ENCODE peak calls at places on chromosomes 12 and 14, in five cellular contexts. One of them, this sample, is unnamed.

GRCh38 chr14:81435578-81436295 is 35.6 kb upstream of the STON2 start:
- DNase-seq in H9: peak
- DNase-seq in H1: no peak
- DNase-seq in trophoblast cell: peak
- DNase-seq in neuronal stem cell: peak
- DNase-seq in this sample: peak

GRCh38 chr12:110508071-110508586 is 6.0 kb downstream of the RAD9B start:
- DNase-seq in H9: no peak
- DNase-seq in neuronal stem cell: no peak
- DNase-seq in trophoblast cell: peak
- DNase-seq in H1: no peak
- DNase-seq in this sample: no peak

GRCh38 chr14:69632154-69632553 is 20.8 kb downstream of the SUSD6 start:
- DNase-seq in neuronal stem cell: no peak
- DNase-seq in trophoblast cell: no peak
- DNase-seq in H9: no peak
- DNase-seq in H1: no peak
- DNase-seq in this sample: no peak

GRCh38 chr12:54522213-54522612 is 24.7 kb downstream of the NCKAP1L start:
- DNase-seq in neuronal stem cell: no peak
- DNase-seq in H1: no peak
- DNase-seq in trophoblast cell: peak
- DNase-seq in H9: no peak
- DNase-seq in this sample: no peak

GRCh38 chr12:44812062-44812461 is 64.1 kb downstream of the NELL2 start:
- DNase-seq in H1: no peak
- DNase-seq in neuronal stem cell: no peak
- DNase-seq in H9: no peak
- DNase-seq in trophoblast cell: peak
- DNase-seq in this sample: no peak

GRCh38 chr12:6807170-6807569 is 14.5 kb upstream of the GPR162 start:
- DNase-seq in H1: no peak
- DNase-seq in trophoblast cell: no peak
- DNase-seq in H9: no peak
- DNase-seq in neuronal stem cell: no peak
- DNase-seq in this sample: no peak

GRCh38 chr14:36315159-36315853 is 5.1 kb downstream of the MBIP start:
- DNase-seq in H9: no peak
- DNase-seq in neuronal stem cell: no peak
- DNase-seq in H1: no peak
- DNase-seq in trophoblast cell: no peak
- DNase-seq in this sample: no peak

GRCh38 chr14:99968156-99968920 is 96.9 kb upstream of the EVL start:
- DNase-seq in neuronal stem cell: no peak
- DNase-seq in H9: no peak
- DNase-seq in H1: no peak
- DNase-seq in trophoblast cell: no peak
- DNase-seq in this sample: peak

GRCh38 chr14:51006781-51007211 is 62.5 kb upstream of the PYGL start:
- DNase-seq in trophoblast cell: peak
- DNase-seq in H9: no peak
- DNase-seq in neuronal stem cell: peak
- DNase-seq in H1: no peak
- DNase-seq in this sample: peak

GRCh38 chr12:19409376-19409775 is 29.9 kb upstream of the AEBP2 start:
- DNase-seq in trophoblast cell: no peak
- DNase-seq in H9: no peak
- DNase-seq in neuronal stem cell: no peak
- DNase-seq in H1: no peak
- DNase-seq in this sample: no peak

GRCh38 chr14:98725196-98725595 is 546.8 kb downstream of the BCL11B start:
- DNase-seq in H9: no peak
- DNase-seq in neuronal stem cell: no peak
- DNase-seq in H1: no peak
- DNase-seq in trophoblast cell: no peak
- DNase-seq in this sample: no peak

GRCh38 chr14:58395815-58396626 is at the start of gene TOMM20L:
- DNase-seq in H1: peak
- DNase-seq in trophoblast cell: peak
- DNase-seq in neuronal stem cell: peak
- DNase-seq in H9: peak
- DNase-seq in this sample: peak

GRCh38 chr12:21704847-21705246 is 47.2 kb upstream of the LDHB start:
- DNase-seq in H9: no peak
- DNase-seq in neuronal stem cell: no peak
- DNase-seq in trophoblast cell: no peak
- DNase-seq in H1: no peak
- DNase-seq in this sample: no peak

GRCh38 chr14:37585971-37586759 is 8.9 kb downstream of the FOXA1 start:
- DNase-seq in neuronal stem cell: no peak
- DNase-seq in H9: no peak
- DNase-seq in H1: no peak
- DNase-seq in trophoblast cell: no peak
- DNase-seq in this sample: peak

GRCh38 chr12:80513211-80513610 is 69.2 kb downstream of the PTPRQ start:
- DNase-seq in neuronal stem cell: no peak
- DNase-seq in H1: no peak
- DNase-seq in trophoblast cell: peak
- DNase-seq in H9: peak
- DNase-seq in this sample: no peak
- H2BK12ac ChIP-seq in neuronal stem cell: no peak
- H2BK12ac ChIP-seq in H1: no peak
- H2BK12ac ChIP-seq in trophoblast cell: no peak
- H2BK12ac ChIP-seq in H9: no peak
- H2BK12ac ChIP-seq in this sample: no peak

GRCh38 chr12:122841544-122842321 is 6.5 kb downstream of the HIP1R start:
- DNase-seq in H9: peak
- DNase-seq in H1: no peak
- DNase-seq in trophoblast cell: peak
- DNase-seq in neuronal stem cell: no peak
- DNase-seq in this sample: peak

GRCh38 chr12:122840580-122841513 is 5.6 kb downstream of the HIP1R start:
- DNase-seq in H9: peak
- DNase-seq in H1: no peak
- DNase-seq in trophoblast cell: peak
- DNase-seq in neuronal stem cell: no peak
- DNase-seq in this sample: no peak

GRCh38 chr12:122838841-122839240 is 3.6 kb downstream of the HIP1R start:
- DNase-seq in trophoblast cell: no peak
- DNase-seq in H1: no peak
- DNase-seq in neuronal stem cell: no peak
- DNase-seq in H9: no peak
- DNase-seq in this sample: no peak

GRCh38 chr12:122837306-122838265 is 2.3 kb downstream of the HIP1R start:
- DNase-seq in trophoblast cell: no peak
- DNase-seq in neuronal stem cell: no peak
- DNase-seq in H1: no peak
- DNase-seq in H9: no peak
- DNase-seq in this sample: no peak

GRCh38 chr12:122839907-122840554 is 4.8 kb downstream of the HIP1R start:
- DNase-seq in neuronal stem cell: no peak
- DNase-seq in trophoblast cell: no peak
- DNase-seq in H1: no peak
- DNase-seq in H9: no peak
- DNase-seq in this sample: no peak
- H3K4me2 ChIP-seq in neuronal stem cell: no peak
- H3K4me2 ChIP-seq in trophoblast cell: no peak
- H3K4me2 ChIP-seq in H1: no peak
- H3K4me2 ChIP-seq in H9: no peak
- H3K4me2 ChIP-seq in this sample: no peak

DNA sequence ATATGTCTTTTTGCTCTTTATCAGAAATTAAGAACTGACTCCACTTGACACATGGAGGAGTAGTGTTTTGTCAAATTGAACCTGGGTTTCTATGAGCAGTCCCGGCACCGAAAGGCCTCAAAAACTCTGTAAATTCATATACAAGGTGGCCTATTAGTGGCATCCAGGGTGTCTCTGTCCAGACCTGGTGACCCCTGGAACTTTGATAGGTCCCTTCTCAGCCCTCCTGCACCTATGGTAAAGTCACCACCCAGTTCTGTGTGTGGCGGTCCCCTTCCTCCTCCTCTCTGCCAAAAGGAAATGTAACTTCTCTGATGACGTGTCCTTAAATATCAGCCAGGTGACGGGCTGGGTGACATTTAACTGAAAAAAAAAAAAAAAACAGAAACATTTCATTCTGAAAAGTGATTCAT is 204.0 kb upstream of the FOXN3 start:
- DNase-seq in H9: no peak
- DNase-seq in trophoblast cell: peak
- DNase-seq in H1: no peak
- DNase-seq in neuronal stem cell: no peak
- DNase-seq in this sample: no peak
- H2BK12ac ChIP-seq in H9: no peak
- H2BK12ac ChIP-seq in trophoblast cell: no peak
- H2BK12ac ChIP-seq in H1: peak
- H2BK12ac ChIP-seq in neuronal stem cell: no peak
- H2BK12ac ChIP-seq in this sample: no peak

DNA sequence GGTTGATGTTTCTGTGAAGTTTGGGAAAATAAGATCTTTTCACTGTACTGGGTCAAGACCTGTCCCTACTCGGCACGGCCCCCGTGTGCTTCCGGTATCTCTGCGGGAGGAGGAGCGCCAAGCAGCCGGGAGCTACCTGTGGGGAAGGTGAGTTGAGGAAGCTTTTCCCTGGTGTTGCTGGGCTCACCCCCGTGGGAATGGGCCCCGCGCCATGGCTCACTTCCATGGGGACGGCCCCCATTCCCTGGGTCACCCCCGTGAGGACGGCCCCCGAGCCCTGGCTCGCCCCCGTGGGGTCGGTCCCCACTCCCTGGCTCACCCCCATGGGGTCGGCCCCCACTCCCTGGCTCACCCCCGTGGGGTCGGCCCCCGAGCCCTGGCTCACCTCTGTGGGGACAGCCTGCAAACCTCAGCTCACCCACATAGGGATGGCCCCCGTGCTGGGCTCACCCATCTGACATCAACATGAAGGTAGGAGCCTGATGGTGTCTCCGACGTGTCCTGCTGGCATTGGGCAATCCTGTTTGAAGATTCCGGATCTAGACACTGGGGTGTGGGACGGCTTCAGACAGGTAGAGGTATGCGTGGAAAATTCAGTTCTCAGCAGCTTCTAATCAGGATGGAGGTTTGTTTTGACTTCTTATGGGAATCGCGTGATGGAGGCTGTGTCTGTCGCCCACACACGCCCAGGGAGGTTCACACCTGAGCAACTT is 9.1 kb downstream of the LRCOL1 start:
- DNase-seq in H9: no peak
- DNase-seq in trophoblast cell: peak
- DNase-seq in neuronal stem cell: no peak
- DNase-seq in H1: no peak
- DNase-seq in this sample: no peak
- H3K4me2 ChIP-seq in H9: no peak
- H3K4me2 ChIP-seq in trophoblast cell: no peak
- H3K4me2 ChIP-seq in neuronal stem cell: no peak
- H3K4me2 ChIP-seq in H1: peak
- H3K4me2 ChIP-seq in this sample: no peak

DNA sequence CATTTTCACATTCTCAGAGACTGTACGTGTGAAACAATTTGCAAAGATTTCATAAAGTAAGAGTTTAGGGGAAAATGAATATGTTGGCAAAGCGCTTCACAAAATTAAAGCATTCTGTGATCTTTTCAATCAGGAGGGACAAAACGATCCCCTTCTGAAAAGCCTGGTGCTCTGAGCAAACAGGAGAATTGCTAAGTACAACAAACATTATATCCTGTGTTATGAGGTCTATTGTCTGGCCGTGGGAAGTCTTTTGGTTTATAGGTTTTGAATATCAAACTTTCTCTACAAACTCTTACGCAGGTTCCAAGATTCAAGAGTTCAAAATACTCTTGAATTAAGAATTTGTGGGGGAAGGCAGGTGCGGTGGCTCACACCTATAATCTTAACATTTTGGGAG is 7.2 kb upstream of the FOXN3 start:
- DNase-seq in H9: no peak
- DNase-seq in neuronal stem cell: no peak
- DNase-seq in H1: no peak
- DNase-seq in trophoblast cell: no peak
- DNase-seq in this sample: no peak
- H2BK12ac ChIP-seq in H9: no peak
- H2BK12ac ChIP-seq in neuronal stem cell: no peak
- H2BK12ac ChIP-seq in H1: no peak
- H2BK12ac ChIP-seq in trophoblast cell: no peak
- H2BK12ac ChIP-seq in this sample: no peak

DNA sequence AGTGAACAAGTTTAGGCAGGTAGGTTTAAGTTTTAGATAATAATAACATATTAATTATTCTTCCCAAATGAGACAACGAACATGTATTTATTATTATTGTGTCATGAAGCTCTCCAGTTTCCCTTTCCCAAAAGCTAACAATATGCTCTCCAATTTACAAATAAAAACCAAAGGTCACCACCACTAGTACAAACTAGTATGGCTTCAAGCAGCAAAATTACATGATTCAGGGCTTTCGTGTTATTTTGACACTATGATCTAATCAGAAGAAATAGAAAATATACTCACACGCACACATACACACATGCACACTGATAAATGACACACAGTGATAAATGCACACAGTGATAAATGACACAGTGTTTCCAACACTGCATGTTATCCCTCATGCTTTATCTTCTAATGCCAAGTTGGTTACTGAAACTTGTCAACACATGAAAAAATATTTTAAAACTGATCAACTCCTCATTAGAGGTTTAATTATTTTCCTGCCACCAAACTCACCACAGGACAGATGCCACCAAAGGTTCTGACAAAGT is 82.5 kb downstream of the PPP2R5E start:
- DNase-seq in neuronal stem cell: no peak
- DNase-seq in H9: no peak
- DNase-seq in H1: no peak
- DNase-seq in trophoblast cell: no peak
- DNase-seq in this sample: no peak
- H3K4me2 ChIP-seq in neuronal stem cell: no peak
- H3K4me2 ChIP-seq in H9: no peak
- H3K4me2 ChIP-seq in H1: no peak
- H3K4me2 ChIP-seq in trophoblast cell: no peak
- H3K4me2 ChIP-seq in this sample: no peak

GRCh38 chr14:90717916-90718315 is 98.3 kb downstream of the TTC7B start:
- DNase-seq in H1: no peak
- DNase-seq in trophoblast cell: no peak
- DNase-seq in H9: no peak
- DNase-seq in neuronal stem cell: no peak
- DNase-seq in this sample: peak
- H2BK12ac ChIP-seq in H1: peak
- H2BK12ac ChIP-seq in trophoblast cell: peak
- H2BK12ac ChIP-seq in H9: no peak
- H2BK12ac ChIP-seq in neuronal stem cell: no peak
- H2BK12ac ChIP-seq in this sample: no peak

DNA sequence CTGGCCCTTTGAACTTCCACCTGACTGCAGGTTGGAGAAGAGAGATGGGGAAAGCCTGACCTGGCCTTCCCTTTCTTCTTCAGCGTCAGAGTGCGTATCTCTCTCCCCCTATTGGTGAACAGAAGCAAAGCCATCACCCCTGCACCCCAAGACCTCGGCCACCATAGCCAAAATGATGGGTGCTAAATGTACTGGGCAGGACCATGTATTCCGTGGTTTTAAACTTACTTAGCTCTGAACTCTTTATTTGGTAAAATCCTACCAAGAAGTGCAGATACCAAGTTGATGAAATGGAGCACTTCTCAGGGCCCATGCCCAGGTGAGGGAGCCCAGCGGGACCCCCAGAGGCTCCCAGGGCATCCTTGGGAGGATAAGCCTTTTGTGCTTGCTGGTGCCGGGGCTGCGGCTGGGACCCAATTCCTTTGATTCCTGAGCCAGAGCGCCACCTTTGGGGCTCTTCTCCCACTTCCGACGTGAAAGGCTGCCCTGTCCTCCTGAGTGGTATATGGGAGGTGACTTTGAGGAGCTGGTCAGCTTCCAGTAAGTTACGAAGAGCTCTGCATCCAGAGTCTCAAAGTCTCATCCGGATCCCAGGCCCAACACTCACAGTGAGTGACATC is 9.4 kb downstream of the CCND2 start:
- DNase-seq in H9: peak
- DNase-seq in trophoblast cell: no peak
- DNase-seq in neuronal stem cell: no peak
- DNase-seq in H1: no peak
- DNase-seq in this sample: no peak
- H3K4me2 ChIP-seq in H9: no peak
- H3K4me2 ChIP-seq in trophoblast cell: no peak
- H3K4me2 ChIP-seq in neuronal stem cell: no peak
- H3K4me2 ChIP-seq in H1: no peak
- H3K4me2 ChIP-seq in this sample: no peak